ENCODE peak calls at places on chromosomes 16 and 17, in nine cellular contexts. D, O, I, E, J, M, Y, U and H are unnamed samples.

GRCh38 chr16:82924075-82924854 is 297.5 kb downstream of the CDH13 start:
- DNase-seq in J (no peak), U (no peak), O (no peak), D (peak; percentile 69), M (no peak), Y (no peak), E (no peak), I (no peak), H (no peak)

GRCh38 chr16:56199164-56199563 is 7.9 kb downstream of the GNAO1 start:
- DNase-seq in E (no peak), M (no peak), U (no peak), J (no peak), I (no peak), D (no peak), Y (no peak), O (no peak), H (no peak)

GRCh38 chr16:68356249-68356918 is 45.6 kb downstream of the PRMT7 start:
- DNase-seq in D (no peak), I (no peak), M (no peak), E (no peak), O (no peak), Y (no peak), J (peak; percentile 18), U (no peak), H (no peak)

GRCh38 chr16:27383511-27384243 is 18.3 kb upstream of the IL21R start:
- DNase-seq in D (no peak), O (no peak), I (peak; percentile 68), Y (no peak), J (no peak), M (no peak), E (no peak), U (no peak), H (no peak)

GRCh38 chr17:42895185-42895555 is 5.4 kb upstream of the G6PC1 start:
- DNase-seq in M (no peak), D (no peak), I (peak; percentile 86), J (no peak), Y (peak; percentile 88), E (no peak), O (peak; percentile 32), U (peak; percentile 87), H (peak; percentile 87)

GRCh38 chr17:44343510-44344209 is 1.4 kb upstream of the GRN start:
- DNase-seq in U (no peak), O (no peak), J (no peak), Y (no peak), I (no peak), M (no peak), E (no peak), D (no peak), H (no peak)

GRCh38 chr17:47844814-47845453 is 3.9 kb upstream of the SCRN2 start:
- DNase-seq in D (peak; percentile 32), Y (no peak), J (no peak), M (no peak), I (no peak), O (no peak), U (no peak), E (no peak), H (no peak)

GRCh38 chr17:19592316-19592715 is 56.2 kb upstream of the ALDH3A2 start:
- DNase-seq in U (no peak), D (no peak), Y (peak; percentile 56), E (no peak), I (no peak), J (no peak), O (no peak), M (no peak), H (no peak)

GRCh38 chr16:12661656-12662172 is 142.0 kb downstream of the CPPED1 start:
- DNase-seq in Y (no peak), U (peak; percentile 31), D (peak; percentile 95), E (no peak), I (no peak), M (no peak), J (no peak), O (no peak), H (no peak)

GRCh38 chr17:79845601-79845949 is 6.3 kb upstream of the CBX4 start:
- DNase-seq in D (peak; percentile 16), M (no peak), Y (no peak), U (no peak), J (no peak), I (peak; percentile 50), O (no peak), E (no peak), H (no peak)

GRCh38 chr17:33091271-33091670 is 99.6 kb downstream of the SPACA3 start:
- DNase-seq in Y (no peak), D (no peak), E (no peak), U (no peak), I (no peak), J (no peak), M (no peak), O (no peak), H (no peak)

GRCh38 chr16:28317040-28317880 is 24.9 kb downstream of the SBK1 start:
- DNase-seq in E (no peak), I (peak; percentile 30), M (peak; percentile 72), J (peak; percentile 72), Y (peak; percentile 87), U (peak; percentile 56), D (peak; percentile 72), O (peak; percentile 19), H (no peak)

GRCh38 chr17:27597783-27598320 is 33.1 kb upstream of the LGALS9 start:
- DNase-seq in D (no peak), O (no peak), J (no peak), M (no peak), E (no peak), Y (peak; percentile 13), U (no peak), I (no peak), H (no peak)

GRCh38 chr17:28727727-28728363 is 743 bp upstream of the NEK8 start:
- DNase-seq in D (peak; percentile 87), M (no peak), I (peak; percentile 54), U (peak; percentile 94), O (peak; percentile 81), J (peak; percentile 76), E (no peak), Y (no peak), H (peak; percentile 61)

GRCh38 chr17:2335726-2336214 is 487 bp downstream of the TSR1 start:
- DNase-seq in J (no peak), O (no peak), I (no peak), M (no peak), E (no peak), Y (no peak), U (peak; percentile 43), D (peak; percentile 8), H (no peak)

GRCh38 chr17:2085648-2085949 is 30.7 kb downstream of the HIC1 start:
- DNase-seq in I (peak; percentile 56), D (no peak), Y (peak; percentile 84), E (no peak), J (no peak), O (no peak), U (no peak), M (no peak), H (peak; percentile 90)

GRCh38 chr16:84647830-84648594 is at the start of gene KLHL36:
- DNase-seq in E (peak; percentile 79), I (peak; percentile 38), Y (peak; percentile 91), O (no peak), D (peak; percentile 71), U (peak; percentile 59), J (peak; percentile 69), M (peak; percentile 85), H (no peak)

GRCh38 chr16:53083123-53083522 is 28.3 kb downstream of the CHD9 start:
- DNase-seq in O (no peak), M (no peak), J (no peak), Y (no peak), U (no peak), I (no peak), D (no peak), E (no peak), H (peak; percentile 26)

GRCh38 chr16:56269824-56270684 is 78.8 kb downstream of the GNAO1 start:
- DNase-seq in U (peak; percentile 56), J (no peak), M (no peak), O (peak; percentile 40), Y (no peak), E (no peak), I (peak; percentile 48), D (peak; percentile 68), H (no peak)

GRCh38 chr16:67967956-67968439 is 439 bp downstream of the SLC12A4 start:
- DNase-seq in I (no peak), Y (peak; percentile 89), M (no peak), O (no peak), J (peak; percentile 27), U (peak; percentile 31), D (peak; percentile 72), E (peak; percentile 77), H (peak; percentile 56)

GRCh38 chr16:31888735-31889134 is 15.1 kb downstream of the ZNF267 start:
- DNase-seq in O (no peak), M (no peak), I (no peak), E (no peak), Y (no peak), U (no peak), J (no peak), D (no peak), H (no peak)

GRCh38 chr17:57455063-57455914 is 199.0 kb downstream of the MSI2 start:
- DNase-seq in J (no peak), Y (no peak), M (no peak), D (peak; percentile 66), I (no peak), U (no peak), O (no peak), E (no peak), H (no peak)

GRCh38 chr17:78818932-78819331 is 21.7 kb downstream of the USP36 start:
- DNase-seq in O (no peak), E (no peak), M (no peak), U (no peak), Y (no peak), I (no peak), J (no peak), D (peak; percentile 14), H (peak; percentile 88)

GRCh38 chr16:89009343-89010209 is 32.6 kb upstream of the CBFA2T3 start:
- DNase-seq in Y (peak; percentile 65), O (no peak), M (peak; percentile 31), U (peak; percentile 11), E (no peak), J (no peak), D (peak; percentile 80), I (peak; percentile 19), H (no peak)

GRCh38 chr16:49701867-49702494 is 153.9 kb downstream of the ZNF423 start:
- DNase-seq in D (peak; percentile 88), Y (peak; percentile 86), E (peak; percentile 84), J (no peak), I (peak; percentile 73), M (peak; percentile 67), O (no peak), U (no peak), H (no peak)

GRCh38 chr17:48961516-48962233 is 6.7 kb downstream of the GIP start:
- DNase-seq in E (no peak), D (peak; percentile 67), U (peak; percentile 76), O (peak; percentile 72), Y (no peak), J (no peak), M (no peak), I (no peak), H (peak; percentile 32)

GRCh38 chr16:4314532-4315184 is 1.2 kb upstream of the GLIS2 start:
- DNase-seq in D (peak; percentile 86), U (peak; percentile 77), Y (no peak), J (no peak), M (no peak), I (no peak), O (peak; percentile 38), E (no peak), H (no peak)

GRCh38 chr17:32780721-32781120 is 96.2 kb downstream of the MYO1D start:
- DNase-seq in Y (no peak), J (no peak), D (no peak), I (no peak), M (no peak), E (no peak), O (no peak), U (no peak), H (no peak)

GRCh38 chr17:78609198-78609597 is 32.0 kb upstream of the DNAH17 start:
- DNase-seq in D (no peak), J (no peak), Y (peak; percentile 27), M (no peak), I (no peak), U (no peak), E (no peak), O (no peak), H (no peak)

GRCh38 chr17:57086069-57086930 is 1.3 kb downstream of the AKAP1 start:
- DNase-seq in O (no peak), J (no peak), U (peak; percentile 56), D (peak; percentile 59), M (no peak), E (no peak), Y (peak; percentile 82), I (peak; percentile 29), H (peak; percentile 15)

GRCh38 chr17:76932402-76933333 is 64.5 kb downstream of the MGAT5B start:
- DNase-seq in U (no peak), E (no peak), I (no peak), O (no peak), D (no peak), J (no peak), Y (no peak), M (no peak), H (no peak)